ENCODE peak calls at places on chromosomes 6 and 20, in five cellular contexts. One of them, this sample, is unnamed. For H3K36me3, the result is how much of the 10 kb centered on the place peaks cover.

GRCh38 chr6:11770546-11771466 is 7.8 kb downstream of the ADTRP start:
- DNase-seq in GM12878: no peak
- DNase-seq in stomach: peak
- DNase-seq in upper lobe of left lung: peak
- DNase-seq in ovary: peak
- DNase-seq in this sample: peak

GRCh38 chr20:61757678-61758555 is 307.8 kb downstream of the TAF4 start:
- DNase-seq in GM12878: no peak
- DNase-seq in stomach: no peak
- DNase-seq in upper lobe of left lung: peak
- DNase-seq in ovary: no peak
- DNase-seq in this sample: peak

GRCh38 chr20:37836926-37837325 is 66.0 kb upstream of the VSTM2L start:
- DNase-seq in GM12878: no peak
- DNase-seq in stomach: no peak
- DNase-seq in upper lobe of left lung: no peak
- DNase-seq in ovary: no peak
- DNase-seq in this sample: no peak

GRCh38 chr20:10659651-10660601 is 13.9 kb downstream of the JAG1 start:
- DNase-seq in GM12878: no peak
- DNase-seq in stomach: no peak
- DNase-seq in upper lobe of left lung: peak
- DNase-seq in ovary: no peak
- DNase-seq in this sample: peak

GRCh38 chr6:11101417-11101816 is 7.8 kb downstream of the SMIM13 start:
- DNase-seq in GM12878: no peak
- DNase-seq in stomach: no peak
- DNase-seq in upper lobe of left lung: no peak
- DNase-seq in ovary: no peak
- DNase-seq in this sample: no peak

GRCh38 chr20:43991982-43992381 is 77.3 kb downstream of the TOX2 start:
- DNase-seq in GM12878: no peak
- DNase-seq in stomach: no peak
- DNase-seq in upper lobe of left lung: no peak
- DNase-seq in ovary: no peak
- DNase-seq in this sample: no peak

GRCh38 chr20:58213112-58213511 is 15.3 kb downstream of the ANKRD60 start:
- DNase-seq in GM12878: no peak
- DNase-seq in stomach: no peak
- DNase-seq in upper lobe of left lung: no peak
- DNase-seq in ovary: no peak
- DNase-seq in this sample: no peak

GRCh38 chr6:48826884-48827701 is 636.0 kb downstream of the MMUT start:
- DNase-seq in GM12878: no peak
- DNase-seq in stomach: peak
- DNase-seq in upper lobe of left lung: no peak
- DNase-seq in ovary: no peak
- DNase-seq in this sample: no peak

GRCh38 chr6:159701413-159701999 is 8.5 kb upstream of the SOD2 start:
- DNase-seq in GM12878: no peak
- DNase-seq in stomach: no peak
- DNase-seq in upper lobe of left lung: no peak
- DNase-seq in ovary: no peak
- DNase-seq in this sample: peak

GRCh38 chr20:50577175-50578018 is 67.2 kb downstream of the PTPN1 start:
- DNase-seq in GM12878: no peak
- DNase-seq in stomach: peak
- DNase-seq in upper lobe of left lung: no peak
- DNase-seq in ovary: no peak
- DNase-seq in this sample: peak

GRCh38 chr6:97459986-97460385 is 177.0 kb upstream of the MMS22L start:
- DNase-seq in GM12878: no peak
- DNase-seq in stomach: no peak
- DNase-seq in upper lobe of left lung: no peak
- DNase-seq in ovary: no peak
- DNase-seq in this sample: no peak

GRCh38 chr20:58661298-58662141 is 10.4 kb downstream of the STX16 start:
- DNase-seq in GM12878: no peak
- DNase-seq in stomach: no peak
- DNase-seq in upper lobe of left lung: no peak
- DNase-seq in ovary: no peak
- DNase-seq in this sample: no peak

GRCh38 chr6:13614126-13614925 is 809 bp upstream of the NOL7 start:
- DNase-seq in GM12878: no peak
- DNase-seq in stomach: peak
- DNase-seq in upper lobe of left lung: peak
- DNase-seq in ovary: no peak
- DNase-seq in this sample: peak

GRCh38 chr6:75117701-75118100 is 88.2 kb downstream of the COL12A1 start:
- DNase-seq in GM12878: no peak
- DNase-seq in stomach: no peak
- DNase-seq in upper lobe of left lung: no peak
- DNase-seq in ovary: no peak
- DNase-seq in this sample: no peak

GRCh38 chr20:3068986-3069900 is 2.2 kb upstream of the OXT start:
- DNase-seq in GM12878: no peak
- DNase-seq in stomach: peak
- DNase-seq in upper lobe of left lung: no peak
- DNase-seq in ovary: no peak
- DNase-seq in this sample: no peak

GRCh38 chr6:6891949-6892461 is 215.8 kb upstream of the RREB1 start:
- DNase-seq in GM12878: no peak
- DNase-seq in stomach: no peak
- DNase-seq in upper lobe of left lung: no peak
- DNase-seq in ovary: no peak
- DNase-seq in this sample: no peak

GRCh38 chr20:57000441-57000968 is 265.9 kb downstream of the BMP7 start:
- DNase-seq in GM12878: no peak
- DNase-seq in stomach: no peak
- DNase-seq in upper lobe of left lung: no peak
- DNase-seq in ovary: no peak
- DNase-seq in this sample: no peak

GRCh38 chr6:24987439-24987838 is 51.7 kb upstream of the RIPOR2 start:
- DNase-seq in GM12878: no peak
- DNase-seq in stomach: no peak
- DNase-seq in upper lobe of left lung: no peak
- DNase-seq in ovary: no peak
- DNase-seq in this sample: no peak

GRCh38 chr6:83459663-83460062 is 28.8 kb upstream of the ME1 start:
- DNase-seq in GM12878: no peak
- DNase-seq in stomach: no peak
- DNase-seq in upper lobe of left lung: no peak
- DNase-seq in ovary: no peak
- DNase-seq in this sample: no peak

GRCh38 chr6:83462524-83462923 is 31.7 kb upstream of the ME1 start:
- DNase-seq in GM12878: no peak
- DNase-seq in stomach: no peak
- DNase-seq in upper lobe of left lung: no peak
- DNase-seq in ovary: no peak
- DNase-seq in this sample: no peak

GRCh38 chr6:83464741-83465140 is 33.9 kb upstream of the ME1 start:
- DNase-seq in GM12878: no peak
- DNase-seq in stomach: no peak
- DNase-seq in upper lobe of left lung: no peak
- DNase-seq in ovary: no peak
- DNase-seq in this sample: no peak

GRCh38 chr6:83463886-83464285 is 33.0 kb upstream of the ME1 start:
- DNase-seq in GM12878: no peak
- DNase-seq in stomach: no peak
- DNase-seq in upper lobe of left lung: no peak
- DNase-seq in ovary: no peak
- DNase-seq in this sample: no peak

GRCh38 chr6:83461438-83461837 is 30.6 kb upstream of the ME1 start:
- DNase-seq in GM12878: no peak
- DNase-seq in stomach: no peak
- DNase-seq in upper lobe of left lung: no peak
- DNase-seq in ovary: no peak
- DNase-seq in this sample: no peak
- TF ChIP-seq EP300 in GM12878: no peak
- TF ChIP-seq EP300 in stomach: no peak
- TF ChIP-seq EP300 in upper lobe of left lung: no peak
- TF ChIP-seq EP300 in ovary: no peak
- TF ChIP-seq EP300 in this sample: no peak

GRCh38 chr6:64522859-64523258 is 887.3 kb downstream of the PHF3 start:
- DNase-seq in GM12878: no peak
- DNase-seq in stomach: no peak
- DNase-seq in upper lobe of left lung: no peak
- DNase-seq in ovary: no peak
- DNase-seq in this sample: no peak

DNA sequence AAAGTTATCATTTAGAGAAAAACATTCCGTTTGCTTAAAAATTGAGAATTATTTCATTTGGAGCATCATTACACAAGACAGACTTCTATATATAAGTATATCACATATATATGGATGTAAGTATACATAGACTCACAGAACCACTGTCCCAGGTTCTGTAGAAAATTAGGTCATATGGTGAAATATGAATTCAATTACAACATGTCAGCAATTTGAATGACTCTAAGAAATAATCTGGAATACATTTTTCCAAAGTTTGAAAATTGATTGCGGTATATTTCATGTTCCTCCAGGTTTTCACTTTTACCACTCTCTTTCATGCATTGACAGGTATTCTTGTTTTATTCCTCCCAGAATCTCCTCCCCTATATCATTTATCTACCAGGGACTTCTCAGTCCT is 892.3 kb downstream of the PHF3 start:
- DNase-seq in GM12878: no peak
- DNase-seq in stomach: no peak
- DNase-seq in upper lobe of left lung: no peak
- DNase-seq in ovary: no peak
- DNase-seq in this sample: no peak
- H3K36me3 ChIP-seq in GM12878: under half
- H3K36me3 ChIP-seq in stomach: under half
- H3K36me3 ChIP-seq in upper lobe of left lung: under half
- H3K36me3 ChIP-seq in ovary: under half
- H3K36me3 ChIP-seq in this sample: under half

GRCh38 chr6:108946695-108947094 is 98.5 kb downstream of the ARMC2 start:
- DNase-seq in GM12878: no peak
- DNase-seq in stomach: no peak
- DNase-seq in upper lobe of left lung: no peak
- DNase-seq in ovary: peak
- DNase-seq in this sample: peak
- TF ChIP-seq EP300 in GM12878: no peak
- TF ChIP-seq EP300 in stomach: no peak
- TF ChIP-seq EP300 in upper lobe of left lung: no peak
- TF ChIP-seq EP300 in ovary: no peak
- TF ChIP-seq EP300 in this sample: peak

DNA sequence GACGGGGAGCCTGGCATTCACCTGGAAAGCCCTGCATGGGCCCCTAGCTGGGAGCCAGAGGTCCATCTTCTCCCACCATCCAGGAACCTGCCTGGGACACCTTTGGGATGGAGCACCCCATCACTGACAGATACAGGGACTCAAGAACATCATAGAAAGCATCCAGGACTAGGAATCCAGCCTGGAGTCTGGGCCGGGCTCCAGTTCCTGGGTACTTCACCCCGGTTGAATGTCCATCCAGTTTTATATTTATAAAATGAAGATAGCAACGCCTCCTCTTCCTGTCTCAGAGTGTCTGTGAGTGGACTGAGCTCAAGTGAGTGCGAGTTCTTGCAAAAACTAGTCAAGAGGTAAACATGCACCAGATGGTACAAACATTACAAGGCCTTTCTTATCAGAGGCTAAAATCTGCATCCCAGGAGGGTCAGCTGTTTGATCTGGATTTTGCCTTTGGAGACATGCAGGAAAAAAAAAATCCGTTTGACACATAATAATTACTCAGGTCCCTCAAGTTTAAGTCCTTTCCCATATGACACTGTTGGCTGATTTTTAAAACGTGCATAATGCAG is 27.4 kb downstream of the ZC3H12D start:
- DNase-seq in GM12878: no peak
- DNase-seq in stomach: no peak
- DNase-seq in upper lobe of left lung: no peak
- DNase-seq in ovary: no peak
- DNase-seq in this sample: no peak
- H3K36me3 ChIP-seq in GM12878: under half
- H3K36me3 ChIP-seq in stomach: under half
- H3K36me3 ChIP-seq in upper lobe of left lung: under half
- H3K36me3 ChIP-seq in ovary: under half
- H3K36me3 ChIP-seq in this sample: under half

DNA sequence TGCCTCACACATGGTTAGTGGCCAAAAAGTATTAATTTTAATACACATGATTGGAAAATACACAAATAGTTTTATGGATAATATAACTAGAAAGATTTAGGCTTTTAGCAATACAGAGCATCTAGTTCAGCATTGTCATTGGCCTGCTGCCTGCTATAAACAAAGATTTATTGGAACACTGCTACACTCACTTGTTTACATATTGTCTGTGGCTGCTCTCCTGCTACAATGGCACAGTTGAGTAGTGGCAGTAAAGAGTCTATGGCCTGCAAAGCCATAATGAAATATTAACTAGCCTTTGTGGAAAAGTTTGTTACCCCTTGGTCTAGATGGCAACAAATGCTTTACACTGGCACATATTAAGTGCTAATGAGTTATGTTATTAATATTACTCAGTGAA is 37.8 kb downstream of the ZNF451 start:
- DNase-seq in GM12878: no peak
- DNase-seq in stomach: no peak
- DNase-seq in upper lobe of left lung: no peak
- DNase-seq in ovary: no peak
- DNase-seq in this sample: no peak
- TF ChIP-seq EP300 in GM12878: no peak
- TF ChIP-seq EP300 in stomach: no peak
- TF ChIP-seq EP300 in upper lobe of left lung: no peak
- TF ChIP-seq EP300 in ovary: no peak
- TF ChIP-seq EP300 in this sample: no peak

DNA sequence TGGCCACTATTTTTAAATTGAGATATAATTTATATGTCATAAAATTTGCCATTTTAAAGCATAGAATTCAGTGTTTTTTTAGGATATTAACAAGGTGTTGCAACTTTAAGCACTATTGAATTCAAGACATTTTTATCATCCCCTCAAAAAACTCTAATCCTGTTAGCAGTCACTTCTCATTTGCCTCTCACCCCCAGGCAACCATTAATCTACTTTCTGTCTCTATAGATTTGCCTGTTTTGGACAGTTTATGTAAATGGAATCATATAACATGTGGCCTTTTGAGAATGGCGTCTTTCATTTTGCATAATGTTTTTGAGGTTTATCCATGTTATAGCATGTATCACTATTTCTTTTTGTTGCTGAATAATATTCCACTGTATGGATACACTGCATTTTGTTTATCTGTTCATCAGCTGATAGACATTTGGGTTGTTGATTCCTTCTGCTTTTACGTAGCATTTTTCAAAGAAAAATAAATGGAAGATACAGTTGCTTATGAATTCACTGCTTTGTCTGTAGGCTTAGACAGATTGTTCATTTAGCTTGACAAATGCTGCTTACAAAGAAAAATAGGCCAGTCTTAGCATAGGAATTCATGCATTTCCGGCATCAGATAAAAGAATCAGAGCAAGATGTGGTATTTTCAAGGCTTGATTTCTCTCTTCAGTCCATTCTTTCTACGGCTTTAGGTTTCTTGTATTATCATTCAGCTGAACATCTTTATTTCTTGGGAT is 52.9 kb downstream of the STK4 start:
- DNase-seq in GM12878: no peak
- DNase-seq in stomach: no peak
- DNase-seq in upper lobe of left lung: no peak
- DNase-seq in ovary: no peak
- DNase-seq in this sample: no peak
- H3K36me3 ChIP-seq in GM12878: under half
- H3K36me3 ChIP-seq in stomach: under half
- H3K36me3 ChIP-seq in upper lobe of left lung: under half
- H3K36me3 ChIP-seq in ovary: under half
- H3K36me3 ChIP-seq in this sample: under half

This sample was measured in sigmoid colon.